ENCODE peak calls at places on chromosome 1, in six cellular contexts. T, K, R, Z, U and S are unnamed samples.

GRCh38 chr1:165897326-165898303 is 70.2 kb downstream of the UCK2 start:
- DNase-seq in T (no peak), U (no peak), R (no peak), K (no peak), Z (no peak), S (no peak)

GRCh38 chr1:36369061-36369470 is 16.7 kb downstream of the STK40 start:
- DNase-seq in T (peak; percentile 80), Z (peak; percentile 89), R (peak; percentile 70), U (peak; percentile 83), K (peak; percentile 93), S (no peak)

GRCh38 chr1:28156821-28157220 is 19.7 kb downstream of the PTAFR start:
- DNase-seq in R (peak; percentile 32), Z (no peak), T (peak; percentile 86), K (no peak), U (no peak), S (no peak)

GRCh38 chr1:54122992-54123391 is 29.8 kb downstream of the CDCP2 start:
- DNase-seq in T (peak; percentile 36), U (no peak), R (no peak), K (no peak), Z (no peak), S (no peak)

GRCh38 chr1:220528049-220528678 is at the start of gene MARK1:
- DNase-seq in Z (peak; percentile 52), U (peak; percentile 67), T (peak; percentile 68), K (peak; percentile 61), R (peak; percentile 67), S (no peak)

GRCh38 chr1:200897188-200897710 is 2.5 kb downstream of the INAVA start:
- DNase-seq in T (no peak), Z (no peak), K (no peak), U (no peak), R (no peak), S (no peak)

GRCh38 chr1:163875214-163875926 is 553.6 kb downstream of the NUF2 start:
- DNase-seq in K (no peak), T (no peak), R (peak; percentile 32), Z (no peak), U (peak; percentile 22), S (peak; percentile 33)

GRCh38 chr1:26094076-26094669 is 17.5 kb upstream of the PDIK1L start:
- DNase-seq in T (no peak), Z (no peak), K (no peak), R (peak; percentile 22), U (no peak), S (peak; percentile 71)

GRCh38 chr1:41872074-41872473 is 46.6 kb downstream of the HIVEP3 start:
- DNase-seq in U (no peak), Z (no peak), R (no peak), K (no peak), T (no peak), S (no peak)

GRCh38 chr1:156114919-156115513 is 505 bp downstream of the LMNA start:
- DNase-seq in U (no peak), K (no peak), Z (peak; percentile 18), T (peak; percentile 80), R (peak; percentile 56), S (no peak)